ENCODE peak calls at places on chromosome 9, in ten cellular contexts. U is nephron progenitor cell; T is Calu3; V is T-helper 1 cell; O is activated naive CD4-positive, alpha-beta T cell; X is activated naive CD8-positive, alpha-beta T cell treated with anti-CD3 and anti-CD28 coated beads for 36 hours; H is choroid plexus epithelial cell; W is CD8-positive, alpha-beta memory T cell; N is body of pancreas; R is AG10803. M is an unnamed sample.

GRCh38 chr9:134656334-134657034 is 14.9 kb downstream of the COL5A1 start:
- DNase-seq in U (no peak), T (no peak), V (no peak), O (no peak), X (no peak), H (no peak), W (no peak), N (no peak), R (no peak), M (no peak)

GRCh38 chr9:12719431-12719830 is 26.2 kb downstream of the TYRP1 start:
- DNase-seq in U (no peak), T (no peak), V (no peak), O (no peak), X (no peak), H (peak), W (no peak), N (no peak), R (peak), M (peak)

GRCh38 chr9:33140406-33141360 is 26.5 kb downstream of the B4GALT1 start:
- DNase-seq in U (no peak), T (no peak), V (no peak), O (no peak), X (no peak), H (no peak), W (no peak), N (no peak), R (no peak), M (no peak)

GRCh38 chr9:11141357-11141756 is 528.6 kb upstream of the PTPRD start:
- DNase-seq in U (no peak), T (no peak), V (no peak), O (no peak), X (no peak), H (no peak), W (no peak), N (no peak), R (no peak), M (no peak)

GRCh38 chr9:136527721-136528710 is 17.8 kb downstream of the NOTCH1 start:
- DNase-seq in U (peak), T (no peak), V (no peak), O (no peak), X (no peak), H (no peak), W (no peak), N (peak), R (no peak), M (peak)

GRCh38 chr9:101050650-101051049 is 22.1 kb downstream of the PLPPR1 start:
- DNase-seq in U (no peak), T (no peak), V (no peak), O (no peak), X (no peak), H (no peak), W (no peak), N (no peak), R (no peak), M (no peak)

GRCh38 chr9:33426843-33427293 is 20.5 kb downstream of the AQP3 start:
- DNase-seq in U (no peak), T (no peak), V (no peak), O (no peak), X (no peak), H (no peak), W (no peak), N (no peak), R (no peak), M (no peak)

GRCh38 chr9:78146241-78146640 is 89.6 kb upstream of the CEP78 start:
- DNase-seq in U (no peak), T (no peak), V (no peak), O (no peak), X (no peak), H (no peak), W (no peak), N (no peak), R (no peak), M (no peak)

GRCh38 chr9:6965566-6965965 is 207.8 kb downstream of the KDM4C start:
- DNase-seq in U (no peak), T (no peak), V (no peak), O (no peak), X (no peak), H (no peak), W (no peak), N (no peak), R (no peak), M (no peak)

GRCh38 chr9:8904971-8905370 is 1105.4 kb upstream of the DMAC1 start:
- DNase-seq in U (no peak), T (no peak), V (no peak), O (no peak), X (no peak), H (no peak), W (no peak), N (no peak), R (no peak), M (no peak)

GRCh38 chr9:121333950-121334773 is 35.9 kb downstream of the STOM start:
- DNase-seq in U (no peak), T (no peak), V (no peak), O (no peak), X (no peak), H (no peak), W (no peak), N (no peak), R (no peak), M (no peak)

GRCh38 chr9:114696814-114697544 is 15.0 kb upstream of the TEX48 start:
- DNase-seq in U (no peak), T (no peak), V (no peak), O (no peak), X (peak), H (peak), W (no peak), N (no peak), R (no peak), M (peak)

GRCh38 chr9:6715755-6716643 is 41.8 kb upstream of the KDM4C start:
- DNase-seq in U (no peak), T (peak), V (peak), O (no peak), X (peak), H (peak), W (peak), N (peak), R (peak), M (no peak)

GRCh38 chr9:134231330-134231745 is 67.0 kb upstream of the RNU6ATAC start:
- DNase-seq in U (no peak), T (no peak), V (no peak), O (no peak), X (no peak), H (peak), W (no peak), N (peak), R (no peak), M (no peak)

GRCh38 chr9:77764894-77765780 is 117.0 kb upstream of the GNA14 start:
- DNase-seq in U (no peak), T (peak), V (no peak), O (no peak), X (no peak), H (peak), W (no peak), N (no peak), R (peak), M (peak)

GRCh38 chr9:92752812-92753404 is 11.7 kb downstream of the BICD2 start:
- DNase-seq in U (no peak), T (no peak), V (no peak), O (no peak), X (no peak), H (no peak), W (no peak), N (no peak), R (no peak), M (no peak)

GRCh38 chr9:87567566-87567965 is 69.9 kb downstream of the DAPK1 start:
- DNase-seq in U (no peak), T (peak), V (no peak), O (no peak), X (no peak), H (no peak), W (no peak), N (no peak), R (no peak), M (no peak)

M was measured in adipocyte.